ENCODE peak calls at places on chromosomes 3 and 15, in seven cellular contexts. B, G, F, D, Z, X and C are unnamed samples.

GRCh38 chr3:14538451-14539088 is 1.6 kb downstream of the GRIP2 start:
- DNase-seq in B (no peak), G (no peak), F (peak; percentile 29), D (no peak), Z (no peak), X (no peak), C (no peak)

GRCh38 chr3:52820741-52821140 is 9.7 kb downstream of the ITIH4 start:
- DNase-seq in B (peak; percentile 48), G (peak; percentile 15), F (no peak), D (no peak), Z (peak; percentile 32), X (peak; percentile 76), C (peak; percentile 38)

GRCh38 chr3:147462856-147463255 is 53.7 kb downstream of the ZIC1 start:
- DNase-seq in B (no peak), G (no peak), F (no peak), D (no peak), Z (no peak), X (no peak), C (no peak)

GRCh38 chr3:29635888-29636287 is 355.0 kb downstream of the RBMS3 start:
- DNase-seq in B (no peak), G (no peak), F (no peak), D (no peak), Z (no peak), X (no peak), C (no peak)

GRCh38 chr15:93249599-93249998 is 160.6 kb upstream of the RGMA start:
- DNase-seq in B (no peak), G (no peak), F (no peak), D (no peak), Z (no peak), X (no peak), C (no peak)

GRCh38 chr3:176964656-176965055 is 232.6 kb downstream of the TBL1XR1 start:
- DNase-seq in B (no peak), G (no peak), F (no peak), D (no peak), Z (no peak), X (no peak), C (no peak)

GRCh38 chr3:42733501-42734262 is 31.1 kb upstream of the HHATL start:
- DNase-seq in B (no peak), G (no peak), F (no peak), D (no peak), Z (no peak), X (no peak), C (no peak)

GRCh38 chr3:112043621-112044201 is 9.2 kb downstream of the TMPRSS7 start:
- DNase-seq in B (peak; percentile 31), G (peak; percentile 76), F (no peak), D (peak; percentile 67), Z (peak; percentile 57), X (peak; percentile 34), C (peak; percentile 36)

GRCh38 chr3:154795582-154795981 is 284.5 kb upstream of the MME start:
- DNase-seq in B (no peak), G (peak; percentile 74), F (no peak), D (no peak), Z (no peak), X (no peak), C (no peak)

GRCh38 chr15:48086582-48086981 is 34.2 kb upstream of the SLC24A5 start:
- DNase-seq in B (no peak), G (no peak), F (no peak), D (no peak), Z (no peak), X (no peak), C (no peak)

GRCh38 chr15:38879909-38880471 is 315.4 kb upstream of the RASGRP1 start:
- DNase-seq in B (no peak), G (peak; percentile 68), F (no peak), D (peak; percentile 79), Z (no peak), X (no peak), C (no peak)

GRCh38 chr15:50134524-50135024 is 15.5 kb upstream of the ATP8B4 start:
- DNase-seq in B (no peak), G (peak; percentile 80), F (no peak), D (no peak), Z (peak; percentile 87), X (no peak), C (no peak)

GRCh38 chr3:173221010-173221409 is 80.0 kb upstream of the SPATA16 start:
- DNase-seq in B (no peak), G (no peak), F (no peak), D (no peak), Z (no peak), X (no peak), C (no peak)

GRCh38 chr3:64109438-64109837 is 86.1 kb upstream of the PSMD6 start:
- DNase-seq in B (no peak), G (no peak), F (no peak), D (no peak), Z (no peak), X (no peak), C (peak; percentile 58)

GRCh38 chr3:49636883-49637609 is 37.1 kb upstream of the APEH start:
- DNase-seq in B (no peak), G (no peak), F (peak; percentile 14), D (no peak), Z (no peak), X (no peak), C (no peak)

GRCh38 chr3:43285644-43286043 is 696 bp upstream of the SNRK start:
- DNase-seq in B (no peak), G (no peak), F (no peak), D (no peak), Z (no peak), X (peak; percentile 35), C (no peak)

GRCh38 chr15:88391700-88392099 is 75.5 kb downstream of the MRPL46 start:
- DNase-seq in B (no peak), G (no peak), F (no peak), D (no peak), Z (peak; percentile 61), X (no peak), C (no peak)

GRCh38 chr3:163916596-163917560 is 1161.4 kb downstream of the SI start:
- DNase-seq in B (no peak), G (no peak), F (no peak), D (no peak), Z (no peak), X (no peak), C (no peak)

GRCh38 chr15:78193731-78194567 is 40.4 kb downstream of the ACSBG1 start:
- DNase-seq in B (no peak), G (no peak), F (no peak), D (no peak), Z (no peak), X (no peak), C (no peak)

GRCh38 chr15:78197632-78198031 is 36.7 kb downstream of the ACSBG1 start:
- DNase-seq in B (no peak), G (no peak), F (no peak), D (no peak), Z (peak; percentile 46), X (no peak), C (no peak)

GRCh38 chr15:78192826-78193594 is 41.4 kb downstream of the ACSBG1 start:
- DNase-seq in B (no peak), G (no peak), F (no peak), D (no peak), Z (no peak), X (no peak), C (no peak)

GRCh38 chr15:78195735-78196201 is 38.6 kb downstream of the ACSBG1 start:
- DNase-seq in B (peak; percentile 48), G (peak; percentile 16), F (no peak), D (no peak), Z (peak; percentile 28), X (peak; percentile 52), C (no peak)

DNA sequence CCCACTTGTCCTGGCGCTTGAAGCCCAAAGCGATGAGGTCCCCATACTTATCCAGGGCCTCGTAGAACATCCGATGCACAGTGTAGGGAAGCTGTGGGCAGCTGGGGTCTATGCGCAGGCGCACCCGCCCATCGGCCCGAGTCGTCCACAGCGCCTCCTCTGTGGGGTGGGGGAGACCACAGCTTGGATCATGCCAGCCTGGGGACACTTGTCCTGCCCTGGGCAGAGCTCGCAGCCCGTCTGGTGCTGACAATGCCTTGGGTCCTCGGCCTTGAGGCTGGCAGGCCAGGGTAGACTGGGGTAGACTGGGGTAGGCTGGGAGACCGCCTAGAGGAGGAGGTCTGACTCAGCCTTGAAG is 39.8 kb downstream of the ACSBG1 start:
- DNase-seq in B (no peak), G (no peak), F (no peak), D (no peak), Z (no peak), X (no peak), C (no peak)
- TF ChIP-seq CTCF in B (no peak), G (no peak), F (no peak), D (no peak), Z (no peak), X (no peak), C (no peak)

GRCh38 chr3:149843502-149843901 is 30.5 kb downstream of the RNF13 start:
- DNase-seq in B (no peak), G (no peak), F (no peak), D (no peak), Z (no peak), X (no peak), C (no peak)
- TF ChIP-seq CTCF in B (no peak), G (no peak), F (no peak), D (no peak), Z (no peak), X (no peak), C (no peak)

DNA sequence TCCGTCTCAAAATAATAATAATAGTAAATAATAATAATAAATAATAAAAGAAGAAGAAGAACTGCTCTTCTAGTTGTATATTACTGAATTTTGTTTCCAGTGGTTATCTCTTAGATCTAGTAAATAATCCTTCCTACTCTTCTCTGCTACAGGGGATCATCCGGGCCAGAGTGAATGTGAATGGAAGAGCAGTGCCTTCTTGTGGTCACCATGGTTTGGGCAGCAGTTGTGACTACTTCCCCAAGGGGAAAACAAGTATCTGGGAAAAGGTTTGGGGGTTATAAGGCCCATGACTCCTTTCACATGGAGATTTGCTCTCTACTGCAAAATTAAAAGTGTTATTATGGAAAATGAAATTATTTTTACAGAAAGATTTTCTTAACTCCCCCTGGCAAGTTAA is 5.5 kb upstream of the OR5K1 start:
- DNase-seq in B (no peak), G (no peak), F (no peak), D (no peak), Z (no peak), X (no peak), C (no peak)
- TF ChIP-seq CTCF in B (no peak), G (no peak), F (no peak), D (no peak), Z (no peak), X (no peak), C (no peak)

GRCh38 chr3:171169443-171169842 is 142.9 kb upstream of the SLC2A2 start:
- DNase-seq in B (no peak), G (no peak), F (no peak), D (no peak), Z (no peak), X (no peak), C (no peak)

GRCh38 chr3:171165986-171166385 is 139.5 kb upstream of the SLC2A2 start:
- DNase-seq in B (no peak), G (peak; percentile 13), F (no peak), D (no peak), Z (no peak), X (no peak), C (no peak)

GRCh38 chr3:171168551-171168950 is 142.0 kb upstream of the SLC2A2 start:
- DNase-seq in B (no peak), G (no peak), F (no peak), D (no peak), Z (no peak), X (no peak), C (no peak)

GRCh38 chr3:171169866-171170265 is 143.3 kb upstream of the SLC2A2 start:
- DNase-seq in B (no peak), G (no peak), F (no peak), D (no peak), Z (no peak), X (no peak), C (no peak)

GRCh38 chr3:171168086-171168485 is 141.6 kb upstream of the SLC2A2 start:
- DNase-seq in B (no peak), G (peak; percentile 31), F (no peak), D (no peak), Z (no peak), X (peak; percentile 43), C (no peak)
- TF ChIP-seq CTCF in B (no peak), G (peak; percentile 60), F (no peak), D (no peak), Z (no peak), X (no peak), C (peak; percentile 52)